ENCODE peak calls at places on chromosomes 2 and 18, in eight cellular contexts. N is occipital lobe, V is RKO, E is H4, P is germinal center, W is stomach, Y is spleen, K is GF-D8. M is an unnamed sample.
A peak's percentile ranks its signal among the peaks of the same experiment; 100 is the strongest.

GRCh38 chr2:11809586-11810236 is 63.3 kb downstream of the LPIN1 start:
- DNase-seq in N (no peak), V (no peak), Y (no peak), K (no peak), P (no peak), W (no peak), E (no peak), M (no peak)

GRCh38 chr18:11496561-11497172 is 112.7 kb upstream of the SLC35G4 start:
- DNase-seq in P (no peak), N (no peak), W (no peak), V (no peak), K (no peak), Y (no peak), E (no peak), M (no peak)

GRCh38 chr2:19933351-19933981 is 31.7 kb upstream of the TTC32 start:
- DNase-seq in Y (no peak), K (no peak), E (peak; percentile 10), P (no peak), W (no peak), N (no peak), V (no peak), M (no peak)

GRCh38 chr2:23432531-23432930 is 47.6 kb downstream of the KLHL29 start:
- DNase-seq in K (no peak), P (no peak), W (no peak), N (no peak), V (no peak), Y (peak; percentile 28), E (no peak), M (no peak)

GRCh38 chr2:241007880-241008710 is 9.7 kb downstream of the SNED1 start:
- DNase-seq in E (no peak), N (no peak), Y (peak; percentile 69), K (no peak), W (peak; percentile 24), P (no peak), V (no peak), M (no peak)

GRCh38 chr2:145715601-145716000 is 1195.7 kb upstream of the ZEB2 start:
- DNase-seq in K (no peak), W (no peak), P (no peak), E (no peak), V (no peak), N (no peak), Y (no peak), M (no peak)

GRCh38 chr2:91839904-91840868 is 3031.0 kb upstream of the TEKT4 start:
- DNase-seq in N (no peak), V (no peak), E (no peak), P (no peak), W (no peak), K (no peak), Y (no peak), M (no peak)

GRCh38 chr2:223760838-223761502 is 76.4 kb downstream of the AP1S3 start:
- DNase-seq in N (no peak), E (peak; percentile 97), W (peak; percentile 68), K (no peak), Y (peak; percentile 80), V (peak; percentile 74), P (no peak), M (peak; percentile 24)

GRCh38 chr2:111122631-111123421 is 2.1 kb downstream of the BCL2L11 start:
- DNase-seq in Y (peak; percentile 92), W (peak; percentile 89), N (peak; percentile 43), K (no peak), E (peak; percentile 68), V (peak; percentile 87), P (no peak), M (peak; percentile 17)

GRCh38 chr2:178542569-178542968 is 62.3 kb downstream of the PLEKHA3 start:
- DNase-seq in V (no peak), Y (no peak), K (no peak), E (no peak), P (no peak), N (no peak), W (no peak), M (no peak)

GRCh38 chr2:3492951-3493609 is 26.3 kb downstream of the ADI1 start:
- DNase-seq in K (no peak), W (peak; percentile 23), N (no peak), V (no peak), P (no peak), Y (no peak), E (no peak), M (no peak)

GRCh38 chr2:237497820-237498128 is 10.7 kb downstream of the MLPH start:
- DNase-seq in P (no peak), K (no peak), V (no peak), Y (peak; percentile 42), N (no peak), E (no peak), W (no peak), M (no peak)

GRCh38 chr2:54208364-54209240 is 47.4 kb downstream of the TSPYL6 start:
- DNase-seq in N (no peak), V (no peak), Y (no peak), W (no peak), K (peak; percentile 9), P (no peak), E (no peak), M (no peak)

GRCh38 chr2:85428343-85428881 is 9.9 kb downstream of the SH2D6 start:
- DNase-seq in K (no peak), Y (no peak), W (no peak), V (no peak), N (no peak), E (no peak), P (no peak), M (no peak)

GRCh38 chr2:236554629-236555282 is 14.9 kb upstream of the ACKR3 start:
- DNase-seq in N (no peak), W (no peak), V (no peak), P (no peak), Y (no peak), E (no peak), K (no peak), M (no peak)

GRCh38 chr18:26416652-26417150 is 131.7 kb downstream of the KCTD1 start:
- DNase-seq in E (no peak), V (no peak), Y (no peak), P (no peak), N (no peak), K (no peak), W (no peak), M (no peak)

GRCh38 chr2:38653380-38653714 is 12.6 kb upstream of the GALM start:
- DNase-seq in K (no peak), V (no peak), P (no peak), Y (no peak), N (no peak), E (no peak), W (no peak), M (no peak)

GRCh38 chr18:49241852-49242251 is 218.6 kb downstream of the DYM start:
- DNase-seq in N (no peak), Y (no peak), V (no peak), E (no peak), K (no peak), P (no peak), W (no peak), M (no peak)

M was measured in GM13977.